ENCODE peak calls at places on chromosomes 3 and 15, in ten cellular contexts. S is GM10248, L is IMR-90, X is cardiac fibroblast, A is astrocyte of the spinal cord, H is choroid plexus epithelial cell, J is NB4, U is hepatocyte, O is breast epithelium, K is neural crest cell. Z is an unnamed sample.

GRCh38 chr3:30527720-30528119 is 78.7 kb upstream of the TGFBR2 start:
- DNase-seq in X (peak), O (no peak), H (peak), J (no peak), S (no peak), U (no peak), L (no peak), K (no peak), A (peak), Z (no peak)

GRCh38 chr3:74617786-74618185 is 3.3 kb upstream of the CNTN3 start:
- DNase-seq in U (no peak), K (no peak), H (no peak), J (no peak), X (no peak), O (no peak), S (no peak), A (no peak), L (no peak), Z (no peak)

GRCh38 chr15:69414702-69415161 is 583 bp downstream of the KIF23 start:
- DNase-seq in K (peak), U (peak), O (no peak), H (peak), S (peak), A (peak), J (peak), L (peak), X (peak), Z (peak)

GRCh38 chr15:57376695-57377477 is 581 bp downstream of the CGNL1 start:
- DNase-seq in X (peak), K (peak), J (peak), A (no peak), U (peak), H (peak), O (no peak), L (peak), S (no peak), Z (no peak)

GRCh38 chr3:18424862-18425640 is at the start of gene SATB1:
- DNase-seq in A (peak), J (peak), S (no peak), K (peak), U (peak), H (peak), L (peak), X (peak), O (peak), Z (no peak)

GRCh38 chr3:11933529-11933928 is 70.7 kb upstream of the SYN2 start:
- DNase-seq in U (no peak), O (no peak), L (no peak), S (no peak), A (no peak), X (no peak), J (no peak), K (no peak), H (no peak), Z (no peak)

GRCh38 chr3:176951144-176951543 is 246.1 kb downstream of the TBL1XR1 start:
- DNase-seq in O (no peak), J (no peak), H (no peak), U (no peak), X (no peak), K (no peak), S (no peak), L (no peak), A (no peak), Z (no peak)

GRCh38 chr3:108178676-108179075 is 43.5 kb downstream of the IFT57 start:
- DNase-seq in S (no peak), O (no peak), A (peak), X (peak), J (no peak), H (peak), U (no peak), L (peak), K (no peak), Z (no peak)

GRCh38 chr3:27677554-27677953 is 44.6 kb downstream of the EOMES start:
- DNase-seq in A (peak), U (peak), O (no peak), H (peak), X (peak), J (no peak), K (no peak), S (no peak), L (peak), Z (peak)

GRCh38 chr3:10753964-10754363 is 62.1 kb upstream of the SLC6A11 start:
- DNase-seq in A (peak), J (peak), X (peak), L (peak), S (peak), K (peak), O (no peak), H (peak), U (peak), Z (no peak)

GRCh38 chr3:72161870-72162617 is 377.1 kb upstream of the PROK2 start:
- DNase-seq in X (peak), O (peak), K (no peak), A (peak), S (no peak), H (peak), J (no peak), L (peak), U (peak), Z (no peak)

GRCh38 chr15:23436421-23436820 is 10.6 kb downstream of the GOLGA6L2 start:
- DNase-seq in J (no peak), U (no peak), A (no peak), X (no peak), S (no peak), L (no peak), H (no peak), O (no peak), K (no peak), Z (no peak)

GRCh38 chr3:6132684-6133432 is 728.1 kb upstream of the GRM7 start:
- DNase-seq in U (no peak), H (no peak), J (no peak), O (no peak), X (no peak), S (no peak), A (no peak), L (no peak), K (no peak), Z (no peak)

GRCh38 chr3:133926736-133927542 is 31.3 kb upstream of the RAB6B start:
- DNase-seq in H (no peak), J (no peak), X (no peak), O (no peak), U (peak), L (no peak), K (peak), S (peak), A (peak), Z (no peak)

GRCh38 chr15:74211656-74212055 is 9.1 kb upstream of the STRA6 start:
- DNase-seq in L (no peak), H (no peak), S (no peak), U (no peak), J (no peak), A (no peak), K (no peak), X (no peak), O (no peak), Z (no peak)

GRCh38 chr15:74214324-74215021 is 11.9 kb upstream of the STRA6 start:
- DNase-seq in J (no peak), S (no peak), L (no peak), O (no peak), K (no peak), U (no peak), A (no peak), X (no peak), H (no peak), Z (no peak)

GRCh38 chr15:74213858-74214284 is 11.3 kb upstream of the STRA6 start:
- DNase-seq in X (no peak), H (no peak), K (peak), O (no peak), A (no peak), L (no peak), S (no peak), U (no peak), J (no peak), Z (no peak)

GRCh38 chr15:74210729-74211128 is 8.1 kb upstream of the STRA6 start:
- DNase-seq in J (no peak), H (no peak), U (no peak), O (no peak), A (no peak), K (no peak), L (no peak), S (no peak), X (no peak), Z (no peak)

DNA sequence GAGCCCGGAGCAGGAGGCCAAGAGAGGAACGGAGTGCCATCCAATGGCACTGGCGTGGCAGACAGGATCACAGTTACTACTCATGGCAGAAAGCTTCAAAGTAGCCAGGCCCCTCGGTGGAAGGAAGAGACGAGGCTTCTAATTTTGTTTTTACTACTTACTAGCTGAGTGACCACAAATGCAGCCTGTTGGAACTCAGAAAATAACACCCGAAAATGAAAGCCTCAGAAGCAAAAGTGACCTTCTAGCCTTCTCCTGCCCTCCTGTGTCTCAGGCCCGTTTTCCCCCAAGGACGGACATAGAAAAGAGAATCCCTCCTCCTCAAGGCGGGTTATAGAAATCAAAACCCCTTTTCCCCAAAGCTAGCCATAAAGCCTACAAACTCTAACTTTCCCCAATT is 9.9 kb upstream of the STRA6 start:
- DNase-seq in X (no peak), O (no peak), L (no peak), S (peak), H (no peak), K (no peak), A (no peak), J (no peak), U (no peak), Z (no peak)
- TF ChIP-seq CTCF in X (no peak), O (no peak), L (no peak), S (no peak), H (no peak), K (no peak), A (no peak), J (no peak), U (no peak), Z (no peak)

GRCh38 chr15:45719490-45719889 is 84.7 kb downstream of the SQOR start:
- DNase-seq in O (no peak), K (no peak), X (peak), H (peak), A (no peak), J (no peak), U (peak), S (no peak), L (peak), Z (no peak)

GRCh38 chr15:45720183-45720582 is 85.4 kb downstream of the SQOR start:
- DNase-seq in K (no peak), A (no peak), H (no peak), S (no peak), U (no peak), O (no peak), J (no peak), X (no peak), L (no peak), Z (no peak)

GRCh38 chr15:45710657-45711056 is 75.8 kb downstream of the SQOR start:
- DNase-seq in X (no peak), A (no peak), U (peak), S (no peak), O (no peak), K (no peak), J (no peak), H (no peak), L (no peak), Z (no peak)

GRCh38 chr15:45714501-45715488 is 80.0 kb downstream of the SQOR start:
- DNase-seq in L (peak), H (peak), X (peak), J (peak), A (peak), O (no peak), U (peak), K (peak), S (no peak), Z (peak)

DNA sequence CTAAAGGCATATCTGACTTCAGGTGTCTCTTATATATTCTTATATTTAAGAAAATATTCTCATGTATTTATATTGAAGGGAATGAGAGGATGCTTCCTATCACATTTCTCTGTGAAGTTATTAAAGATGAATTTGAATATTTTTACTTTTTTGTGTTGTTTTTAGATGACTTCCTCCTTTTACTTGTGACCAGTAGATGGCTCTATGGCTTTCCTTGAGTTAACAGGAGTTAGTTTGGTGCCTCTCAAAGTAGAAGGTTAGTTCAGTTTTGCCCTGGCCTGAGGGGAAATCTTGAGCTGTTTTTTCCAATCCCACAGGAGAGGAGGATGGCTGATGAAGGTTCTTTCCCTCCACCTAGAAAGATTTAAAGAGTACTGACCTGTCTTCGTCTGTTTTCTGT is 80.7 kb downstream of the SQOR start:
- DNase-seq in H (peak), X (peak), U (peak), S (no peak), O (no peak), A (peak), J (peak), L (peak), K (no peak), Z (no peak)
- TF ChIP-seq CTCF in H (peak), X (peak), U (peak), S (peak), O (no peak), A (peak), J (peak), L (peak), K (no peak), Z (peak)

GRCh38 chr3:66378256-66378655 is 122.6 kb downstream of the LRIG1 start:
- DNase-seq in H (peak), A (no peak), L (peak), K (peak), J (peak), X (no peak), S (peak), U (no peak), O (no peak), Z (no peak)
- TF ChIP-seq CTCF in H (peak), A (peak), L (peak), K (peak), J (peak), X (peak), S (no peak), U (peak), O (no peak), Z (peak)

GRCh38 chr15:38650384-38650783 is 85.8 kb upstream of the RASGRP1 start:
- DNase-seq in H (no peak), U (no peak), X (no peak), K (no peak), O (no peak), L (no peak), J (no peak), A (no peak), S (no peak), Z (no peak)

GRCh38 chr15:38646716-38647115 is 82.1 kb upstream of the RASGRP1 start:
- DNase-seq in K (no peak), S (no peak), U (no peak), A (no peak), H (no peak), O (no peak), L (no peak), J (no peak), X (no peak), Z (no peak)

GRCh38 chr15:38650936-38651327 is 86.3 kb upstream of the RASGRP1 start:
- DNase-seq in J (no peak), X (no peak), U (no peak), H (no peak), S (no peak), K (no peak), L (no peak), O (no peak), A (no peak), Z (no peak)

GRCh38 chr15:38648116-38648843 is 83.7 kb upstream of the RASGRP1 start:
- DNase-seq in L (peak), A (no peak), J (no peak), X (peak), S (no peak), H (no peak), O (no peak), K (no peak), U (no peak), Z (no peak)

GRCh38 chr15:38647683-38648082 is 83.1 kb upstream of the RASGRP1 start:
- DNase-seq in U (peak), K (no peak), A (peak), S (no peak), J (no peak), L (peak), O (no peak), H (peak), X (peak), Z (no peak)
- TF ChIP-seq CTCF in U (peak), K (peak), A (peak), S (no peak), J (no peak), L (peak), O (peak), H (peak), X (peak), Z (peak)

DNA sequence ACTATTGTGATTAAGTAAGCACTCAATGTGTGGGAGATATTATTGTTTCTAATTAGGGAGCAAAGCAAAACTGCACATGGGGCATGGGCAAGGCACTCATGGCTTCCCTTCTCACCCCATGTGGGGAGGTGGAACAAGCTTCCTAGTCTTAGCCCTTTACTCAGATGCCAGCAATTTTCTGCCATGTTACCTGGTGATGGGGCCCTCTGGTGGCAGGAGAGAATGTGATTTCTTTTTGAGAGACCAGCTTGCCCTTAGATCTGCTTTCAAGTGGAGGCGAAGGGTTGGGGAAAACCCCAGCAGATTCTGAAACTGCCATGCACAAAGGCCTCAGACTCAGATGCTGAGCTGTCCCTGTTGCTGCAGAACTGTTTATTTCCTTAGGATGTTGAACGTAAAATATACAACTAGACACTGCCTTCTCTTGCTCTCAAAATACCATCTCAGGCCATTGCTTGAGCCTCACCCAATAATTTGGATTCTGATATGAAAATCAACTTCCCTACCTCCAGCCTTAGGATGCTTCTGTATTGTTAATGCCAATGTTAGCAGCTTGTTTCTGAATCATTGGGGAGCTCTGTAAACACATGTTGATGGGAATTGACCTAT is 130.2 kb upstream of the TPRG1 start:
- DNase-seq in H (peak), S (peak), O (no peak), K (peak), A (peak), L (peak), U (peak), X (peak), J (peak), Z (no peak)
- TF ChIP-seq CTCF in H (peak), S (peak), O (peak), K (peak), A (peak), L (peak), U (peak), X (peak), J (peak), Z (peak)

GRCh38 chr15:62648954-62649353 is 393.6 kb upstream of the TPM1 start:
- DNase-seq in O (no peak), A (no peak), J (peak), S (peak), L (no peak), H (peak), X (peak), U (peak), K (no peak), Z (no peak)
- TF ChIP-seq CTCF in O (no peak), A (no peak), J (peak), S (peak), L (peak), H (peak), X (peak), U (peak), K (peak), Z (peak)

DNA sequence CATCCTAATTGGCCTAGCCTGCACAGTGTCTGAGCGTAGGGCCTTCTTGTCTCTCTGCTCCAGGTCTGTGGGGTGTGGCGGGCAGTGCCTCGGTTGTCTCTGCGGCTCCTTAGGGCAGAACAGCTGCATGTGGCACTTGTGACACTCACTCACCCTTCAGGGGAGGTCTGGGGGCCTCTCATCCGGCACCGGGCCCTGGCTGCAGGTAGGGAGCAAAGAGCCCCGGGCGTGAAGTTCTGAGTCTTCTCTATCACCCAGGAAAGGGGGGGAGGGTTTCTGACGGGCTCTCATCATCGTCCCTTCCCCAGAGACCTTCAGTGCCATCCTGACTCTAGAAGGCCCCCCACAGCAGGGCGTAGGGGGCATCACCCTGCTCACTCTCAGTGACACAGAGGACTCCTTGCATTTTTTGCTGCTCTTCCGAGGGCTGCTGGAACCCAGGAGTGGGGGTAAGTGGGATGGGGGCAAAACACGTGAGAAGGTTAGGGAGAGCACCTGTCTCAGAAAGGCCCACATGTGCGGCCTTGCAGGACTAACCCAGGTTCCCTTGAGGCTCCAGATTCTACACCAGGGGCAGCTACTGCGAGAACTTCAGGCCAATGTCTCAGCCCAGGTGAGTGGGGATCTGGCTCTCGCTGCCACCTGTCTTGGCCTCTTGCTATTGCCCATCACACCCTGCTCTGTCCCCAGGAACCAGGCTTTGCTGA is 2.6 kb downstream of the CHRD start:
- DNase-seq in X (no peak), O (no peak), L (no peak), H (no peak), U (no peak), J (no peak), K (no peak), S (no peak), A (no peak), Z (no peak)
- TF ChIP-seq CTCF in X (no peak), O (no peak), L (no peak), H (no peak), U (no peak), J (no peak), K (no peak), S (no peak), A (no peak), Z (no peak)

DNA sequence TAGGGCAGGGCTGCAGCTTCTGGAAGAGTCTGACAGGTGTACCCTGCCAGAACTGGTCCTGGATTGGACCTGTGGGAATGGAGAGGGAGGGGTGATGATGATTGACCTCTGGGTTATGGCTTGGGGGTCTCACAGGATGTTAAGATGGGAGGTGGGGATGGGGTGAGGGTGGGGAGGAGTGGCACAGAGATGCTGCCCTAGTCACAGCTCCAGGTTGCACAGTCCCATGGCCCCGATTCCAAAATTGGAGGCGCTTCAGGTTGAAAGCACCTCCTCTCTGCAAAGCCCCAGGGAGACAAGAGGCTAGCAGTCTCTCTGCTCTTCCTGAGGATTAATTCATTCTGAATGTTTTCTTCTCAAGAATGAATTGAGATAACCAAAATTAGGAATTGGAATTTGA is 101.4 kb downstream of the FAM43A start:
- DNase-seq in X (no peak), U (no peak), L (no peak), J (no peak), O (no peak), A (no peak), H (no peak), S (no peak), K (no peak), Z (no peak)
- TF ChIP-seq CTCF in X (no peak), U (no peak), L (no peak), J (no peak), O (no peak), A (no peak), H (no peak), S (no peak), K (no peak), Z (no peak)

GRCh38 chr15:72472907-72473669 is 1.0 kb upstream of the ARIH1 start:
- DNase-seq in L (peak), U (peak), A (peak), X (peak), O (no peak), K (no peak), J (peak), S (no peak), H (peak), Z (peak)
- TF ChIP-seq CTCF in L (peak), U (peak), A (peak), X (peak), O (peak), K (peak), J (no peak), S (no peak), H (peak), Z (peak)

Z was measured in AG09319.